ENCODE peak calls at places on chromosomes 5 and 9, in four cellular contexts. One of them, this sample, is unnamed.

GRCh38 chr5:142520885-142521284 is 165.0 kb downstream of the FGF1 start:
- DNase-seq in colonic mucosa: no peak
- DNase-seq in spleen: no peak
- DNase-seq in astrocyte of the spinal cord: peak; percentile 86
- DNase-seq in this sample: no peak

GRCh38 chr5:79975422-79975821 is 15.6 kb downstream of the MTX3 start:
- DNase-seq in spleen: no peak
- DNase-seq in colonic mucosa: no peak
- DNase-seq in astrocyte of the spinal cord: no peak
- DNase-seq in this sample: no peak

GRCh38 chr5:56651893-56652292 is 163.5 kb upstream of the MAP3K1 start:
- DNase-seq in colonic mucosa: no peak
- DNase-seq in astrocyte of the spinal cord: no peak
- DNase-seq in spleen: no peak
- DNase-seq in this sample: no peak

GRCh38 chr9:35452481-35452880 is 37.4 kb upstream of the RUSC2 start:
- DNase-seq in colonic mucosa: no peak
- DNase-seq in astrocyte of the spinal cord: no peak
- DNase-seq in spleen: no peak
- DNase-seq in this sample: no peak

GRCh38 chr5:78592735-78593386 is 55.7 kb downstream of the LHFPL2 start:
- DNase-seq in astrocyte of the spinal cord: no peak
- DNase-seq in colonic mucosa: no peak
- DNase-seq in spleen: no peak
- DNase-seq in this sample: no peak

GRCh38 chr5:148979104-148979723 is 83.6 kb downstream of the SH3TC2 start:
- DNase-seq in astrocyte of the spinal cord: no peak
- DNase-seq in colonic mucosa: no peak
- DNase-seq in spleen: no peak
- DNase-seq in this sample: no peak

GRCh38 chr5:141914154-141914743 is 9.4 kb upstream of the DELE1 start:
- DNase-seq in astrocyte of the spinal cord: no peak
- DNase-seq in spleen: peak; percentile 93
- DNase-seq in colonic mucosa: peak; percentile 60
- DNase-seq in this sample: no peak

GRCh38 chr9:135324329-135324728 is 155.3 kb upstream of the PPP1R26 start:
- DNase-seq in spleen: no peak
- DNase-seq in colonic mucosa: no peak
- DNase-seq in astrocyte of the spinal cord: no peak
- DNase-seq in this sample: no peak

GRCh38 chr5:60611099-60611719 is 88.8 kb downstream of the DEPDC1B start:
- DNase-seq in colonic mucosa: no peak
- DNase-seq in astrocyte of the spinal cord: no peak
- DNase-seq in spleen: no peak
- DNase-seq in this sample: no peak

GRCh38 chr9:34876096-34876495 is 82.0 kb upstream of the PHF24 start:
- DNase-seq in astrocyte of the spinal cord: no peak
- DNase-seq in spleen: no peak
- DNase-seq in colonic mucosa: no peak
- DNase-seq in this sample: no peak

GRCh38 chr5:38618154-38618553 is 61.7 kb upstream of the LIFR start:
- DNase-seq in spleen: no peak
- DNase-seq in astrocyte of the spinal cord: no peak
- DNase-seq in colonic mucosa: no peak
- DNase-seq in this sample: no peak

GRCh38 chr5:135921388-135921787 is 25.7 kb upstream of the IL9 start:
- DNase-seq in colonic mucosa: no peak
- DNase-seq in spleen: no peak
- DNase-seq in astrocyte of the spinal cord: no peak
- DNase-seq in this sample: no peak

GRCh38 chr9:35978792-35979191 is 20.8 kb upstream of the OR2S2 start:
- DNase-seq in astrocyte of the spinal cord: no peak
- DNase-seq in spleen: no peak
- DNase-seq in colonic mucosa: no peak
- DNase-seq in this sample: no peak

GRCh38 chr5:181221792-181222629 is 1.1 kb upstream of the TRIM41 start:
- DNase-seq in astrocyte of the spinal cord: peak; percentile 93
- DNase-seq in colonic mucosa: peak; percentile 99
- DNase-seq in spleen: peak; percentile 97
- DNase-seq in this sample: peak; percentile 89

GRCh38 chr9:87270241-87271234 is 227.1 kb upstream of the DAPK1 start:
- DNase-seq in colonic mucosa: no peak
- DNase-seq in spleen: no peak
- DNase-seq in astrocyte of the spinal cord: peak; percentile 80
- DNase-seq in this sample: no peak

GRCh38 chr5:37554938-37555337 is 175.8 kb downstream of the WDR70 start:
- DNase-seq in spleen: no peak
- DNase-seq in astrocyte of the spinal cord: peak; percentile 8
- DNase-seq in colonic mucosa: no peak
- DNase-seq in this sample: no peak

GRCh38 chr5:116578676-116579075 is 4.1 kb upstream of the SEMA6A start:
- DNase-seq in spleen: no peak
- DNase-seq in astrocyte of the spinal cord: no peak
- DNase-seq in colonic mucosa: no peak
- DNase-seq in this sample: no peak

GRCh38 chr5:55817030-55817429 is 34.1 kb upstream of the IL31RA start:
- DNase-seq in spleen: no peak
- DNase-seq in astrocyte of the spinal cord: no peak
- DNase-seq in colonic mucosa: no peak
- DNase-seq in this sample: no peak

GRCh38 chr5:131001507-131001906 is 163.5 kb downstream of the HINT1 start:
- DNase-seq in spleen: no peak
- DNase-seq in astrocyte of the spinal cord: no peak
- DNase-seq in colonic mucosa: no peak
- DNase-seq in this sample: no peak

GRCh38 chr9:113934826-113935676 is 58.9 kb downstream of the ZNF618 start:
- DNase-seq in astrocyte of the spinal cord: no peak
- DNase-seq in spleen: no peak
- DNase-seq in colonic mucosa: peak; percentile 6
- DNase-seq in this sample: no peak
- H3K4me3 ChIP-seq in astrocyte of the spinal cord: no peak overlapping the region
- H3K4me3 ChIP-seq in spleen: no peak overlapping the region
- H3K4me3 ChIP-seq in colonic mucosa: no peak overlapping the region
- H3K4me3 ChIP-seq in this sample: no peak overlapping the region

DNA sequence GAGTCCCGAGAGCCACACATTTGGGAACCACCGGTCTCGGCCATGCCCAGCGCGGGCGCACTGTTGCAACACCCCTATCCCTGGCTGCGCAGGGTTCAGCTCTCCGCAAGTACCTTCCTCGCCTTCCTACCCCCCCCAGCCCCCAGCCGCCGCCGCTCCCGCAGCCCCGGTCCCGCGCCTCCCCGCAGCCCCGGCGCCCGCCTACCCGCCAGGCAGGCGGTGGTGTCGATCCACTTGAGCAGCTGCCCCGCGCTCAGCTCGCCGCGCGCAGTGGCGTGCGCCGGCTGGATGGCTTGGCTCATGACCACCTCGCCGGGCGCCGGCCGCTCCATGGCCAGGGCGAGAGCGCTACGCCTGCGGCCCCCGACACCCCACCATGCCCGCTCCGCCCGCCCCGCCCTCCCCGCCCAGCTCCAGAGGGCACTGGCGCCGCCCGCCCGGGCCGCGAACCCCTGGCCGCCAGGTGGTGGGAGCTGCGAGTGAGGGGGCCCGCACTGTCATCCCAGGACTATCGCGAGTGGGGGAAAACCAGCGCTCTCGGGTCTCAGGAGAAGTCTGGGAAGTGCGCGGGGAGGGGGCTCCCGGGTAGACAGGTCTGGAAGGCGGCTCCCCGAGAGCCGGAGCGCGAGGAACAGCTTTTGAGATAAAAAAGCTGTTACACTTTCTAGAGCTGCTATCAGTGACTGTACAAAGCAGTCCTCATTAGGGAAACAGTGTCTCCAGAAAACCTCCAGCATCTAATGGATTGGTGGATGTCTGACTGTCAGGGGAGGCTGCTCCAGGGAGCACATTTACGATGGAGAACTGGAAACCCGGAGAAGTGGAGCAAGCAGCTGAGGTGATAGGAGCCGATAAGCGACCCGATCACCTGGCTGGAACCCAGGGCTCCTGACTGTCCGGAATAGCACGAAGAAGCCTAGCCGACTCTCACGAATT is at the start of gene ACOT12:
- DNase-seq in spleen: peak; percentile 62
- DNase-seq in astrocyte of the spinal cord: peak; percentile 15
- DNase-seq in colonic mucosa: no peak
- DNase-seq in this sample: no peak
- TF ChIP-seq CTCF in spleen: no peak
- TF ChIP-seq CTCF in astrocyte of the spinal cord: no peak
- TF ChIP-seq CTCF in colonic mucosa: no peak
- TF ChIP-seq CTCF in this sample: no peak

GRCh38 chr5:151023651-151024050 is 3.3 kb downstream of the GPX3 start:
- DNase-seq in colonic mucosa: peak; percentile 67
- DNase-seq in astrocyte of the spinal cord: no peak
- DNase-seq in spleen: no peak
- DNase-seq in this sample: peak; percentile 82
- H3K4me3 ChIP-seq in colonic mucosa: no peak overlapping the region
- H3K4me3 ChIP-seq in astrocyte of the spinal cord: no peak overlapping the region
- H3K4me3 ChIP-seq in spleen: peak overlapping the region; percentile 80
- H3K4me3 ChIP-seq in this sample: no peak overlapping the region

DNA sequence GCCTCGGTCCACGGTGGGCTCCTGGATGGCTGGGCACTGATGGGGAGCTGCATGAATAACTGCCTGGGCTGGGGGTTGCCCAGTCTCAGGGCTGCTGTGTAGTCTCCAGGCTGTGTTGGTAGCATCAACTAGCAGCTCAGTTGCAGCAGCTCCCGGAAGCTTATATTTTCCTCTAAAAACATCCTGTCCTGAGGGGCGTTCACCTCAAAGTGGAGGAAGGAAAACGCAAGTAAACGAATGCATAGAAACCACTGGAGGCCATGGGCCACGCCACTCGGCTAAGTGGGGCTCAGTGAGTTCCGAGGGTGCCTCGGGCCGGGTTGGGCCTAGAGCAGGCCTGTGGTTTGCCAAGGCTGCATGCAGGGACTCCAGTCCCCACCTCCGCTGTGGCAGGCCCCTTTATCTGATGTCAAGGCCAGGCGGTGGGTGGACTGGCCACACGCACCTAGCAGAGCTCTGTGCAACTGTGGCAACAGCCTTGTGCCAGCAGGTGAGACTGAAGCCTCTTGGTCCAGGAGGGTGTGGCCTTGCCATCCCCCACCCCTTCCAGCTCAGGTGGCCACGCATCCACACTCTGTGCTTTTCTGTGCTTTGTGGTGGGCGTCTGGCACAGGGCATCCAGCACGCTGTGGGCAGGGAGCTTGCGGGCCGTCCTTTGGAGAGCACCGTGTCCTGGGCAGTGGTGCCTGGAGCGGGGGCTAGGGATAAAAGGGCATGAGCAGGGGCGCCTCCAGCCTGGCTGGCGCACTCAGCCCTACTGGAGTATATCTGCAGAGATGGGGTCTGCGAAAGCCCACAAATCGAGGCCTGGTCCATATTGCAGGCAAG is 15.1 kb downstream of the TCF7 start:
- DNase-seq in spleen: peak; percentile 80
- DNase-seq in colonic mucosa: no peak
- DNase-seq in astrocyte of the spinal cord: no peak
- DNase-seq in this sample: no peak
- TF ChIP-seq CTCF in spleen: no peak
- TF ChIP-seq CTCF in colonic mucosa: no peak
- TF ChIP-seq CTCF in astrocyte of the spinal cord: no peak
- TF ChIP-seq CTCF in this sample: no peak

DNA sequence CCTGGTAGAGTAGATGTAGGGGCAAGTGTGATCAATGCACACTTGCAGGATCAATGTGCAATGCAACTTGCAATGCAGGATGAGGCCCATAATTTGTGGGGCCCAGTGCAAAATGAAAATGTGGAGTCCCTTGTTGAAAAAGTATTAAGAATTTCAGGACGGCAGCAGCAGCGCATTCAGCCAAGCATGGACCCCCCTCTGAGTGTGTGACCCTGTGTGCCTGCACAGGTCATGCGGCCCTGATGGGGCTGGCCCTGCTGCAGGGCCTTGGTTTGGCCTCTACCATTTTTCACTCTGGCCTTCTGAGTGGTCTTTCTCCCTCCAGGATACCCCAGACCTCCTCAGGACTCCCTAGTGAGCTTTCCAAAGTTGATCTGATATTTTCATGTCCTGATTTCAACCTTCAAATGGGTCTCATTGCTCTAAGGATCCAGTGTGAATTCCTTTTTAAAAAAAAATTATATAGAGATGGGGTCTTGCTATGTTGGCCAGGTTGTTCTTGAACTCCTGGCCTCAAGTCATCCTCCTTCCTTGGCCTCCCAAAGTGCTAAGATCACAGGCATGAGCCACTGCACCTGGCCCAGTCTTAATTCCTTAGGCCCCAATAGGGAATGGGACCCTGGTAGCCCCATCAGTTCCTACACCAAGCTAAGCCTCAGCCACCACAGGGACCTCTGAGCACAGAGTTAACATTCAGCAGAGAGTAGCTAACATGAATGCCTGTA is 4.3 kb downstream of the ERGIC1 start:
- DNase-seq in colonic mucosa: no peak
- DNase-seq in spleen: peak; percentile 76
- DNase-seq in astrocyte of the spinal cord: no peak
- DNase-seq in this sample: no peak
- H3K4me3 ChIP-seq in colonic mucosa: no peak overlapping the region
- H3K4me3 ChIP-seq in spleen: peak overlapping the region; percentile 92
- H3K4me3 ChIP-seq in astrocyte of the spinal cord: no peak overlapping the region
- H3K4me3 ChIP-seq in this sample: peak overlapping the region; percentile 38

DNA sequence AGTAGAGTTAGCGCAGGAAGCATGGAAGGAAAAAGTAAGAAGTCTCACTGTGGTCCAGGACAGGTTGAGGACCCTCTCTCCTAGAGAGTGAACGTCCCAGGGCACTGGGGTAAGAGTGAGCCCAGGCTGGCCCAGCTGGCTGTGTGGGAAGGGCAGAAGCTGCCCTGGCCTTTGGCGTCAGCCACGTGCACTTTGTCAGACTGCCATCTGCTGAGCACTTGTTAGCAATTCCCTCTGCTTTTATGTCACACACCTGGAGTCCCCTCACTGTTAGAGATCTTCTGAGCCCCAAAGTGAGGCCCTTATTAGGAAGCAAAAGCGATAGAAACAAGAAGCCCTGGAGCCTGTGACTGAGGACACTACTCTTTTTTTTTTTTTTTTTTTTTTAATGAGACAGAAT is 79.1 kb downstream of the UGCG start:
- DNase-seq in astrocyte of the spinal cord: no peak
- DNase-seq in spleen: no peak
- DNase-seq in colonic mucosa: peak; percentile 63
- DNase-seq in this sample: peak; percentile 22
- TF ChIP-seq CTCF in astrocyte of the spinal cord: no peak
- TF ChIP-seq CTCF in spleen: no peak
- TF ChIP-seq CTCF in colonic mucosa: no peak
- TF ChIP-seq CTCF in this sample: peak; percentile 58

This sample was measured in LNCaP clone FGC.